ENCODE peak calls at places on chromosomes 6 and 20, in four cellular contexts. One of them, this sample, is unnamed.

GRCh38 chr6:11389977-11390376 is 147.6 kb upstream of the TMEM170B start:
- DNase-seq in HCT116: no peak
- DNase-seq in SK-N-SH: no peak
- DNase-seq in GM12878: no peak
- DNase-seq in this sample: peak; percentile 97

GRCh38 chr20:25081065-25081729 is 744 bp downstream of the VSX1 start:
- DNase-seq in HCT116: no peak
- DNase-seq in SK-N-SH: peak; percentile 64
- DNase-seq in GM12878: no peak
- DNase-seq in this sample: peak; percentile 24

GRCh38 chr6:105401247-105402089 is 1.4 kb downstream of the PREP start:
- DNase-seq in HCT116: no peak
- DNase-seq in SK-N-SH: peak; percentile 30
- DNase-seq in GM12878: no peak
- DNase-seq in this sample: no peak

GRCh38 chr20:16293590-16293989 is 279.7 kb downstream of the KIF16B start:
- DNase-seq in HCT116: no peak
- DNase-seq in SK-N-SH: no peak
- DNase-seq in GM12878: no peak
- DNase-seq in this sample: no peak

GRCh38 chr6:121881974-121882667 is 446.7 kb downstream of the GJA1 start:
- DNase-seq in HCT116: no peak
- DNase-seq in SK-N-SH: no peak
- DNase-seq in GM12878: no peak
- DNase-seq in this sample: no peak

GRCh38 chr20:427849-428657 is 20.0 kb downstream of the RBCK1 start:
- DNase-seq in HCT116: no peak
- DNase-seq in SK-N-SH: no peak
- DNase-seq in GM12878: no peak
- DNase-seq in this sample: no peak

GRCh38 chr20:58542411-58543095 is 27.4 kb upstream of the APCDD1L start:
- DNase-seq in HCT116: peak; percentile 7
- DNase-seq in SK-N-SH: no peak
- DNase-seq in GM12878: no peak
- DNase-seq in this sample: no peak

GRCh38 chr6:111870054-111870750 is 3.0 kb downstream of the FYN start:
- DNase-seq in HCT116: no peak
- DNase-seq in SK-N-SH: no peak
- DNase-seq in GM12878: no peak
- DNase-seq in this sample: no peak

GRCh38 chr20:49375170-49375569 is 97.3 kb upstream of the ZNFX1 start:
- DNase-seq in HCT116: no peak
- DNase-seq in SK-N-SH: no peak
- DNase-seq in GM12878: no peak
- DNase-seq in this sample: no peak

GRCh38 chr20:13187899-13188298 is 33.2 kb upstream of the ISM1 start:
- DNase-seq in HCT116: no peak
- DNase-seq in SK-N-SH: no peak
- DNase-seq in GM12878: no peak
- DNase-seq in this sample: no peak

DNA sequence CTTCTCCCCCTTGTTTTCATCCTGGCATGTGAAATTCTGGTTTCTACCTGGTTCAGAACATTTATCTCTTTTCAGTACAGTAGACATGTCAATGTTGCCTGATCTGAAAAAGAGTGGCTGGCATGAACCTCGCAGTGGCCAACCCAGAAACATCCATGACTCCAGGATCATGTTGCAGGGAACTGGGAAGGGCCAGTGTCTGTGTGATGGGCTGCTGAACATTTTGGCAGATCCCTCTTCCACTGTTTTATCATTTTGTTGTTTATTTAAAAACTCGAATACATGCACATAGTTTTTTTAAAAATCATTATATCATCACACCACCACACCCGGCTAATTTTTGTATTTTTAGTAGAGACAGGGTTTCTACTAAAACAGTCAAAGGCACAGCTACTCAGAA is 19.0 kb downstream of the WFDC3 start:
- DNase-seq in HCT116: no peak
- DNase-seq in SK-N-SH: no peak
- DNase-seq in GM12878: no peak
- DNase-seq in this sample: no peak
- TF ChIP-seq JUND in HCT116: no peak
- TF ChIP-seq JUND in SK-N-SH: no peak
- TF ChIP-seq JUND in GM12878: no peak
- TF ChIP-seq JUND in this sample: no peak

DNA sequence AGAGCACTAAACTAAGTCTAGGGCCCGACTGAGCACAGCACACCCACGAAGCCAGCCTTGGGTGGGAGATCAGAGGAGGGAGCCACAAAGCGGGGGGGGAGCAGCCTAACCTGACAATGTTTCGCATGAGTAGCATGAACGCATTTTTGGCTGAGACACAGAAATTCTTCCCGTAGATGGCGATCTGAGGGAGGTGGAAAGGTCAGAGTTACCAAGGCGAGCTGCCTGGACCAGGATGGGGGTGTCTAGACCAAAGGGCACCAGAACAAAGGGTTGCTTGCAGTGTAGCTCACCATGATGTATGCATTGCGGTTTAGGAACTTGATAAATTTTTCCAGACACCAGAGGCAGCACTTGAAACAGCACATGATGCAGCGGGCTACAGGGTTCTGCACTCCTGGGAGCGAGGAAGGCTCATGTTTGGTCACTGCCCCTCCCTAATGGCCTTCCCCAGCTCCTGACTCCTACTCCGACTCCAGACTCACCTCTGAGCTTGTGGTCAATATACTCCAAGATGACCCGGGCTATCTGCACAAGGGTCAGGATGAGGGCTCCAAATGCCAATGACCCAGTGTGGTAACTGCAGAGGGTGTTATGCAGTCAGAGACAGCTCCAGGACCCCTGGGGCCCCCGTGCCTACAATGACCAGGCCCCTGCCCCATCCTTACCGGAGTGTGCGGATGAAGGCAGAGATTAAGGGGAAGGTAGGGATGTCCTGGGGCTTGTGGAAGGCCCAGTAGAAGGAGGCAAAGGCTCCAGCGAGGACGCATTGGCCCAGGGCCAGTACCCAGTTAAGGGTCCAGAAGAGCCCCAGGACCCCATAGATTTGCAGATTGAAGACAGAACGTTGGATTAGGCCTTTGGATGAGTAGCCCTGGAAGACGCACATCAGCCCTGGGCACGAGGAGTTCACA is 2.8 kb upstream of the NEU1 start:
- DNase-seq in HCT116: no peak
- DNase-seq in SK-N-SH: no peak
- DNase-seq in GM12878: no peak
- DNase-seq in this sample: no peak
- TF ChIP-seq JUND in HCT116: no peak
- TF ChIP-seq JUND in SK-N-SH: no peak
- TF ChIP-seq JUND in GM12878: no peak
- TF ChIP-seq JUND in this sample: no peak

GRCh38 chr6:80181352-80182081 is 75.0 kb downstream of the BCKDHB start:
- DNase-seq in HCT116: no peak
- DNase-seq in SK-N-SH: no peak
- DNase-seq in GM12878: no peak
- DNase-seq in this sample: no peak
- TF ChIP-seq JUND in HCT116: no peak
- TF ChIP-seq JUND in SK-N-SH: no peak
- TF ChIP-seq JUND in GM12878: no peak
- TF ChIP-seq JUND in this sample: no peak

GRCh38 chr6:37484786-37485170 is 14.9 kb downstream of the CCDC167 start:
- DNase-seq in HCT116: no peak
- DNase-seq in SK-N-SH: no peak
- DNase-seq in GM12878: no peak
- DNase-seq in this sample: no peak

GRCh38 chr6:37481793-37482192 is 17.9 kb downstream of the CCDC167 start:
- DNase-seq in HCT116: no peak
- DNase-seq in SK-N-SH: no peak
- DNase-seq in GM12878: no peak
- DNase-seq in this sample: no peak

GRCh38 chr6:37483917-37484785 is 15.5 kb downstream of the CCDC167 start:
- DNase-seq in HCT116: no peak
- DNase-seq in SK-N-SH: peak; percentile 92
- DNase-seq in GM12878: no peak
- DNase-seq in this sample: peak; percentile 72

GRCh38 chr6:37482356-37483292 is 17.1 kb downstream of the CCDC167 start:
- DNase-seq in HCT116: no peak
- DNase-seq in SK-N-SH: no peak
- DNase-seq in GM12878: no peak
- DNase-seq in this sample: no peak

GRCh38 chr6:37483502-37483901 is 16.2 kb downstream of the CCDC167 start:
- DNase-seq in HCT116: no peak
- DNase-seq in SK-N-SH: no peak
- DNase-seq in GM12878: no peak
- DNase-seq in this sample: no peak
- TF ChIP-seq JUND in HCT116: no peak
- TF ChIP-seq JUND in SK-N-SH: no peak
- TF ChIP-seq JUND in GM12878: no peak
- TF ChIP-seq JUND in this sample: no peak

DNA sequence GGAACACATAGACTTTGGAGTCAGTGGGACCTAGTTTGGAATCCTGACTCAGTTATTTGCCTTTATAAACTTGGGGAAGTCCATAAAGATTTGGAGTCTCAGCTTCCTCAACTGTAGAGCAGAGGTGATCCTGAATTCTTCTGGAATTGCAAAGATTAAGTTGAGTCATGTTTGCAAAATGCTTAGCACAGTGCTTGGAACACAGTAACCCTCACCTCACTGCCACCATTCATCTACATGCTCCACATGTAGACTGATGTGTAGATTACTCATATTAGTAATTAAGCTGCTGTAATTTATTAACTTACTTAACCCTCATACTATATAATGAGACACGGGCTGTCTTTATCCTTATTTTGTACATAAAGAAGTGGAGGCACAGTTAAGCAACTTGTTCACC is 61.4 kb downstream of the LAMP5 start:
- DNase-seq in HCT116: no peak
- DNase-seq in SK-N-SH: no peak
- DNase-seq in GM12878: no peak
- DNase-seq in this sample: no peak
- TF ChIP-seq JUND in HCT116: no peak
- TF ChIP-seq JUND in SK-N-SH: no peak
- TF ChIP-seq JUND in GM12878: no peak
- TF ChIP-seq JUND in this sample: no peak

GRCh38 chr20:14761903-14762302 is 424.5 kb upstream of the FLRT3 start:
- DNase-seq in HCT116: no peak
- DNase-seq in SK-N-SH: no peak
- DNase-seq in GM12878: no peak
- DNase-seq in this sample: no peak
- TF ChIP-seq JUND in HCT116: no peak
- TF ChIP-seq JUND in SK-N-SH: no peak
- TF ChIP-seq JUND in GM12878: no peak
- TF ChIP-seq JUND in this sample: no peak

GRCh38 chr6:16061833-16062232 is 67.1 kb upstream of the MYLIP start:
- DNase-seq in HCT116: no peak
- DNase-seq in SK-N-SH: no peak
- DNase-seq in GM12878: no peak
- DNase-seq in this sample: no peak

GRCh38 chr6:16057411-16057810 is 71.5 kb upstream of the MYLIP start:
- DNase-seq in HCT116: no peak
- DNase-seq in SK-N-SH: no peak
- DNase-seq in GM12878: no peak
- DNase-seq in this sample: no peak

GRCh38 chr6:16059496-16059895 is 69.4 kb upstream of the MYLIP start:
- DNase-seq in HCT116: no peak
- DNase-seq in SK-N-SH: no peak
- DNase-seq in GM12878: no peak
- DNase-seq in this sample: no peak

GRCh38 chr6:16058188-16058780 is 70.6 kb upstream of the MYLIP start:
- DNase-seq in HCT116: no peak
- DNase-seq in SK-N-SH: no peak
- DNase-seq in GM12878: no peak
- DNase-seq in this sample: peak; percentile 9

DNA sequence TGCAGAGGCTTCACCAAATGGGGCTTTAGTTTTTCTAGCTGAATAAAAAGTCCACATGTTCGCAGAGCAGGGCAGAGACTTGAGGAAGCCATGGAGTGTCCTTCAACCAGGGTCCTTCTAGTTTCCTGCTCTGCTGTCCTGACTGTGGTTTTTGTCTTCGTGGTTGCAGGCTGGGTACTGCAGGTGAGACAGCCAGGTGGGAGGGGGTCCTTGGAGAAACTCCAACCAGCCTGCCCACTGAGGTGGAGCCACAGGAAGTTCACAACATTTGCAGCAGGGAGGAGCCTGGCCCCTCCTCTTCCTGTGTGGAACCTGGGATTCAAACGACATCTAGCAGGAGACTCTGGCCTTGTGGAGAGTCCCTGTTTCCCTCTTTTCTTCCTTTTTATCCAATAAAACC is 68.8 kb upstream of the MYLIP start:
- DNase-seq in HCT116: no peak
- DNase-seq in SK-N-SH: no peak
- DNase-seq in GM12878: no peak
- DNase-seq in this sample: no peak
- TF ChIP-seq JUND in HCT116: no peak
- TF ChIP-seq JUND in SK-N-SH: no peak
- TF ChIP-seq JUND in GM12878: no peak
- TF ChIP-seq JUND in this sample: no peak

This sample was measured in T47D.